ENCODE peak calls at places on chromosomes 12 and 14, in seven cellular contexts. J, E, O, Z, C, Y and H are unnamed samples.
A peak's percentile ranks its signal among the peaks of the same experiment; 100 is the strongest.

GRCh38 chr14:104784846-104785707 is 10.5 kb downstream of the AKT1 start:
- DNase-seq in J (no peak), E (peak; percentile 59), O (peak; percentile 91), Z (no peak), C (no peak), Y (no peak), H (no peak)

GRCh38 chr12:82647853-82648252 is 38.9 kb upstream of the TMTC2 start:
- DNase-seq in J (no peak), E (no peak), O (no peak), Z (no peak), C (no peak), Y (no peak), H (no peak)

GRCh38 chr12:1573960-1574862 is 20.2 kb downstream of the FBXL14 start:
- DNase-seq in J (no peak), E (no peak), O (no peak), Z (no peak), C (no peak), Y (no peak), H (peak; percentile 23)

GRCh38 chr12:87112946-87113345 is 856.8 kb upstream of the MGAT4C start:
- DNase-seq in J (no peak), E (no peak), O (no peak), Z (no peak), C (no peak), Y (peak; percentile 26), H (peak; percentile 26)

GRCh38 chr12:55842681-55843429 is at the start of gene MMP19:
- DNase-seq in J (no peak), E (no peak), O (no peak), Z (no peak), C (no peak), Y (peak; percentile 48), H (no peak)

GRCh38 chr12:106051853-106052531 is 86.8 kb downstream of the NUAK1 start:
- DNase-seq in J (no peak), E (no peak), O (no peak), Z (no peak), C (no peak), Y (no peak), H (no peak)

GRCh38 chr12:83958997-83959396 is 953.6 kb downstream of the SLC6A15 start:
- DNase-seq in J (no peak), E (no peak), O (no peak), Z (no peak), C (no peak), Y (no peak), H (no peak)

GRCh38 chr12:14841761-14842160 is 1.6 kb downstream of the ART4 start:
- DNase-seq in J (no peak), E (no peak), O (no peak), Z (peak; percentile 19), C (no peak), Y (no peak), H (no peak)

GRCh38 chr12:51370667-51371066 is 20.5 kb downstream of the GALNT6 start:
- DNase-seq in J (no peak), E (no peak), O (no peak), Z (no peak), C (no peak), Y (no peak), H (no peak)

GRCh38 chr14:51302319-51303030 is 62.4 kb downstream of the TMX1 start:
- DNase-seq in J (no peak), E (no peak), O (peak; percentile 87), Z (no peak), C (peak; percentile 28), Y (no peak), H (peak; percentile 5)

GRCh38 chr12:22624908-22625646 is at the start of gene ETNK1:
- DNase-seq in J (peak; percentile 88), E (peak; percentile 97), O (peak; percentile 90), Z (peak; percentile 75), C (peak; percentile 95), Y (peak; percentile 93), H (peak; percentile 96)

GRCh38 chr12:13343380-13343779 is 146.9 kb downstream of the EMP1 start:
- DNase-seq in J (no peak), E (no peak), O (no peak), Z (no peak), C (no peak), Y (peak; percentile 12), H (no peak)

GRCh38 chr14:64736271-64737131 is 32.3 kb downstream of the PLEKHG3 start:
- DNase-seq in J (no peak), E (peak; percentile 79), O (peak; percentile 93), Z (no peak), C (no peak), Y (no peak), H (peak; percentile 82)

GRCh38 chr12:57046947-57047890 is 2.7 kb downstream of the MYO1A start:
- DNase-seq in J (peak; percentile 25), E (no peak), O (no peak), Z (no peak), C (no peak), Y (no peak), H (no peak)

GRCh38 chr14:62162998-62163589 is 400.9 kb downstream of the SNAPC1 start:
- DNase-seq in J (no peak), E (no peak), O (peak; percentile 64), Z (peak; percentile 21), C (peak; percentile 25), Y (peak; percentile 59), H (peak; percentile 46)

GRCh38 chr12:70919597-70920035 is 922 bp downstream of the PTPRR start:
- DNase-seq in J (no peak), E (no peak), O (no peak), Z (no peak), C (peak; percentile 61), Y (peak; percentile 27), H (no peak)

GRCh38 chr14:61103541-61104339 is 122.7 kb downstream of the SLC38A6 start:
- DNase-seq in J (no peak), E (no peak), O (no peak), Z (peak; percentile 89), C (no peak), Y (peak; percentile 83), H (no peak)

GRCh38 chr14:68103841-68104240 is 284.3 kb downstream of the RAD51B start:
- DNase-seq in J (no peak), E (no peak), O (no peak), Z (no peak), C (no peak), Y (no peak), H (no peak)

GRCh38 chr14:60647081-60647836 is 2.0 kb downstream of the SIX1 start:
- DNase-seq in J (no peak), E (no peak), O (peak; percentile 42), Z (peak; percentile 48), C (no peak), Y (no peak), H (peak; percentile 18)

GRCh38 chr12:1912580-1913376 is 5.7 kb downstream of the CACNA2D4 start:
- DNase-seq in J (no peak), E (peak; percentile 24), O (no peak), Z (peak; percentile 98), C (no peak), Y (peak; percentile 45), H (no peak)

GRCh38 chr14:103230021-103230420 is 104.0 kb upstream of the EIF5 start:
- DNase-seq in J (no peak), E (no peak), O (no peak), Z (no peak), C (no peak), Y (no peak), H (no peak)

GRCh38 chr12:2997989-2998670 is 38.9 kb downstream of the TEAD4 start:
- DNase-seq in J (no peak), E (no peak), O (no peak), Z (no peak), C (no peak), Y (no peak), H (no peak)

GRCh38 chr14:56004807-56005579 is 113.2 kb upstream of the PELI2 start:
- DNase-seq in J (no peak), E (peak; percentile 53), O (no peak), Z (no peak), C (no peak), Y (no peak), H (no peak)

GRCh38 chr14:50667491-50668007 is 557 bp downstream of the SAV1 start:
- DNase-seq in J (no peak), E (peak; percentile 48), O (peak; percentile 33), Z (no peak), C (no peak), Y (no peak), H (peak; percentile 70)